ENCODE peak calls at places on chromosomes 2 and 18, in seven cellular contexts. M, S, F, Z, B, N and I are unnamed samples.

GRCh38 chr2:39050109-39050508 is 70.7 kb downstream of the SOS1 start:
- DNase-seq in M (no peak), S (no peak), F (no peak), Z (no peak), B (no peak), N (no peak), I (peak)

GRCh38 chr2:112906276-112906675 is 4.7 kb upstream of the IL37 start:
- DNase-seq in M (no peak), S (no peak), F (no peak), Z (no peak), B (no peak), N (no peak), I (no peak)

GRCh38 chr2:239780236-239780997 is 244.7 kb downstream of the NDUFA10 start:
- DNase-seq in M (no peak), S (no peak), F (no peak), Z (no peak), B (no peak), N (no peak), I (no peak)

GRCh38 chr2:71796174-71796592 is 342.8 kb downstream of the DYSF start:
- DNase-seq in M (peak), S (no peak), F (no peak), Z (peak), B (no peak), N (peak), I (peak)

GRCh38 chr2:226423498-226423960 is 376.1 kb downstream of the IRS1 start:
- DNase-seq in M (peak), S (no peak), F (no peak), Z (no peak), B (no peak), N (peak), I (peak)

GRCh38 chr2:102478686-102479470 is 5.9 kb downstream of the SLC9A4 start:
- DNase-seq in M (no peak), S (no peak), F (peak), Z (peak), B (no peak), N (no peak), I (no peak)

GRCh38 chr2:198144621-198145020 is 340.2 kb downstream of the PLCL1 start:
- DNase-seq in M (no peak), S (no peak), F (no peak), Z (peak), B (no peak), N (no peak), I (no peak)

GRCh38 chr18:10378688-10379465 is 75.6 kb upstream of the APCDD1 start:
- DNase-seq in M (peak), S (no peak), F (no peak), Z (no peak), B (no peak), N (no peak), I (peak)

GRCh38 chr2:191617589-191617988 is 60.3 kb upstream of the NABP1 start:
- DNase-seq in M (no peak), S (no peak), F (no peak), Z (no peak), B (no peak), N (no peak), I (no peak)

GRCh38 chr2:41806286-41806685 is 241.5 kb upstream of the PKDCC start:
- DNase-seq in M (no peak), S (no peak), F (no peak), Z (no peak), B (no peak), N (no peak), I (no peak)
- H2BK120ac ChIP-seq in M (no peak), S (no peak), F (no peak), Z (no peak), B (no peak), N (no peak), I (no peak)

GRCh38 chr2:197077336-197077735 is 150.8 kb upstream of the PGAP1 start:
- DNase-seq in M (no peak), S (no peak), F (no peak), Z (no peak), B (no peak), N (no peak), I (no peak)

GRCh38 chr2:197079832-197080555 is 153.5 kb upstream of the PGAP1 start:
- DNase-seq in M (no peak), S (no peak), F (no peak), Z (no peak), B (no peak), N (no peak), I (peak)

GRCh38 chr2:197076652-197077051 is 150.1 kb upstream of the PGAP1 start:
- DNase-seq in M (no peak), S (no peak), F (no peak), Z (no peak), B (no peak), N (no peak), I (no peak)

GRCh38 chr2:197079414-197079813 is 152.9 kb upstream of the PGAP1 start:
- DNase-seq in M (no peak), S (no peak), F (no peak), Z (no peak), B (no peak), N (no peak), I (peak)

DNA sequence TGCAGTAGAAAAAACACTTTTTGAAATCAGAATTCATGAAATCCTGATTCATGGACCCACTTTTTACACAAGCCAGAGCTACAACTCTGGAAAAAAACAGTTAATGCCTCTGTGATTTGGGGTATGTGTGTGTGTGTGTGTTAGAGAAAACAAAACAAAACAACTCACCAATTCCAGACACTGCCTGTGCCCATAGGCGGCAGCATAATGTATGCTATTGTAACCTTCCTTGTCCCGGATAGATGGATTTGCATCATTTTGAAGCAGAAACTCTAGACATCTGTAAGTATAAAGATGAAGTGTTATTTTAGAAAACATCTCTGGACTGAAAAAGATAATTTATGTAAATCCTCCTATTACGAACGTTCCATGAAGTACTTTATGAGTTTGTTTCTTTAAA is 152.0 kb upstream of the PGAP1 start:
- DNase-seq in M (no peak), S (no peak), F (no peak), Z (no peak), B (no peak), N (no peak), I (no peak)
- H2BK120ac ChIP-seq in M (no peak), S (no peak), F (no peak), Z (no peak), B (no peak), N (no peak), I (peak)

DNA sequence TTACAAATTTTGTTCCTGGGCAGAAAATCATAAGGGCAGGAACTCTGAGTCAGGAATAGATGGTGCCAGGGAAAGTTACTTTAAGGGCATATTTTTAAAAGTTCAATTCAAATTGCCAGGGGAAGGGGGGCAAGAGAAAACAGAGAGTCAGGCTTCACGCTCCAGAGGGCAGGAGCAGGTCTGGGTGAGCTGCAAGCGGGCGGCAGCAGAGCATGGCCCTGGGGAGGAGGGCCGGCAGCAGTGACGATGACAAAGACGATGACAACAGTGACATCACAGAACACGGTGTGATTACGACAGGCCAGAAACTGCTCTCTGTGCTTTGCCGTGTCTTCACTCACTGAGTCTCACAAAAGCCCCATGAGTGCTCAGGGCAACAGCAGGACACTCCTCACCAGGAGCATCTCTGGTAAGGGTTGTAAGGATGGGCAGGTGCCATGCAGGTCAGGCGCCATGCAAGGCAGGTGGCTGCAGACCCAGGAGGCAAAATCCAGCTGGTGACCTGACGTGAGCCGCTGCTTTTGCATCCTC is 23.3 kb downstream of the CHST10 start:
- DNase-seq in M (no peak), S (no peak), F (no peak), Z (no peak), B (no peak), N (no peak), I (peak)
- H2BK120ac ChIP-seq in M (no peak), S (no peak), F (no peak), Z (no peak), B (no peak), N (no peak), I (no peak)

GRCh38 chr18:73691624-73692023 is 456.0 kb downstream of the FBXO15 start:
- DNase-seq in M (no peak), S (no peak), F (no peak), Z (no peak), B (no peak), N (no peak), I (no peak)

GRCh38 chr18:73688851-73689659 is 458.6 kb downstream of the FBXO15 start:
- DNase-seq in M (peak), S (peak), F (no peak), Z (peak), B (no peak), N (peak), I (peak)

GRCh38 chr18:73691118-73691517 is 456.5 kb downstream of the FBXO15 start:
- DNase-seq in M (peak), S (no peak), F (no peak), Z (peak), B (no peak), N (peak), I (peak)

GRCh38 chr18:73688161-73688560 is 459.5 kb downstream of the FBXO15 start:
- DNase-seq in M (peak), S (no peak), F (no peak), Z (no peak), B (no peak), N (no peak), I (no peak)

DNA sequence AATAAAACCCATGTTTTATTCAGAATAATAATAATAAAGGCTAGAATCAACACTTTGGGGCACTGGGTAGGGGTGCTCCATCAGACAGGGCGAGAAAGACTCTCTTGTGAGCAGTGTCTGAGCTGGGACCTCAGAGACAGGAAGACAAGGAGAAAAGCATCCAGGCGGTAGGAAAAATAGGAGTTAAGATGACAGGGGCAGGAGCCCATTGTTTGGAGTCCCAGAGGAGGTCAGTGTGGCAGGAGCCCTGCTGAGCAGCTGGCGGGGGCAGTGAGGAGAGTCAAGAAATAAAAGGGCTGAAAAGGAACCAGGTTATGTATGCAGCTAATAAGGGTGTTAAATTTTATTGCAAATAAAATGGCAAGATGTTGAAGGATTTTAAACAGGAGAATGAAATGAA is 457.4 kb downstream of the FBXO15 start:
- DNase-seq in M (no peak), S (peak), F (no peak), Z (peak), B (no peak), N (no peak), I (no peak)
- H2BK120ac ChIP-seq in M (no peak), S (no peak), F (no peak), Z (no peak), B (no peak), N (peak), I (peak)

DNA sequence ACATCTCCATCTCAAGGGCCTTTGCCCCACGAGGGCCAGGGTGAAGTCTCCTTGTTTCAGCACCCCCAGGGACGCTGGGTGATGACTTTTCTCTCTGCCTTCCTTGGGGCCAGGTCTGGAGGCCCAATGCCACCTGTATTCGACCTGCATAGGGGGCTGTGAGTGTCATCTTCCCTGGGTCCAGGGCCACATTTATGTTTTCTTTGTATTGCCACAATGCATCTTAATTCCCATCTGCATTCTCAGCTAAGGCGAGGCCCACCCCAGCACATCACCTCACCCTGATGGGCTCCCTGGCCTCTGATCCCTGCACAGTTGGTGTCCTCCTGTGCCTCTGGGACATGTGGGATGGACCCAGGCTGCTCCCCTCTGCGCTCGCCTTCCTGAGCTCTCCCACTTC is 122.1 kb upstream of the COPS8 start:
- DNase-seq in M (no peak), S (no peak), F (no peak), Z (no peak), B (no peak), N (no peak), I (no peak)
- H2BK120ac ChIP-seq in M (no peak), S (no peak), F (no peak), Z (no peak), B (no peak), N (no peak), I (no peak)

DNA sequence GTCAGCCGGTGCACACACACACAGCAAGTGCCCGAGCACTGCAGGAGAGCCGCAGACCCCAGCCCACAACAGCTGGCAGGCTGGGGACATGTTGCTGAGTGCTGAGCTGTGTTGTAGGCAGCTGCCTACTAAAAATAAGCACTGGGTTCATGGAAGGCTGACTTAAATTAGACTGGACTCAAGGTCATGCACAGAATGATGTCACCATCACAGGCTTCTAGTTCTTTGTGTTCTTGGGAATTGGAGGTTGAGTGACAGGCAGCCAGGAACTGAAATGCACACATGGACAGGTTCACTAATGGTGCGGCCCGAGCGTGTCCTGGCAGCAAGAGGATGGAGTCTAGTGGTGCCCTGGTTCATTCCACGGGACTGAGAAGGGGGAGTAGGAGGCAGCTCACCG is 71.3 kb downstream of the VWA3B start:
- DNase-seq in M (no peak), S (no peak), F (peak), Z (no peak), B (no peak), N (no peak), I (no peak)
- H2BK120ac ChIP-seq in M (no peak), S (no peak), F (no peak), Z (no peak), B (no peak), N (no peak), I (no peak)

DNA sequence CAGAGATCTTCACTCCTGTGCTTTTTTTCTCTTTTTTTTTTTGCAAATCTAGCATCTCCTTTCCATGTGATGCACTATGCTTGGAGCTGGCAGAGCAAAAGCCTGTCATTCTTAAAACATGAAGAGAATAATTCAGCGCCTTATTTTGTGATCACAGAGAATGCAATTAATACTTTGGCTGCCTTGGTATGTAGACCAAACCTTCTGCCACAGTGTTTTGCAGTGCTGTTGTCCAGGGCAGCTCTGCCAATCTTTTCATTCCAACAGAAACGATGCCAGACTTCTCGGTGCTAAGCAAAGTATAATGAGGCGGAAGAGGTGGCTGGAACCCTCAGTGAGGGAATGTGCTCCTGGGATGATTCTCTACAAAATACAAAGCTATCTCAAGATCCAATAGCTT is 25.6 kb downstream of the BCL2 start:
- DNase-seq in M (no peak), S (no peak), F (no peak), Z (no peak), B (no peak), N (no peak), I (no peak)
- H2BK120ac ChIP-seq in M (no peak), S (no peak), F (no peak), Z (no peak), B (no peak), N (no peak), I (no peak)

DNA sequence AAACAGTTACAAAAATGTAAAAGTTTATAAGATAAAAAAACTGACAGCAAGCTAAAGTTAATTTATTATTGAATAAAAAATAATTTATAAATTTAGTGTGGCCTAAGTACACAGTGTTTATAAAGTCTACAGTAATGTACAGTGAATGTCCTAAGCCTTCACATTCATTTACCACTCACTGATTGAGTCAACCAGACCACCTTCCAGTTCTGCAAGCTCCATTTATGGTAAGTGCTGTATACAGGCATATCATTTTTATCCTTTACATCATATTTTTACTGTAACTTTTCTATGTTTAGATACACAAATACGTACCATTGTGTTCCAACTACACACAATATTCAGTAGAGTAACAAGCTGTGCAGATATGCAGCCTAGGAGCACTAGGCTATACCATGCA is 184.2 kb upstream of the LRATD1 start:
- DNase-seq in M (no peak), S (no peak), F (no peak), Z (no peak), B (no peak), N (no peak), I (no peak)
- H2BK120ac ChIP-seq in M (no peak), S (no peak), F (no peak), Z (no peak), B (no peak), N (no peak), I (no peak)

GRCh38 chr2:169046440-169047151 is 15.5 kb upstream of the ABCB11 start:
- DNase-seq in M (no peak), S (no peak), F (no peak), Z (no peak), B (no peak), N (peak), I (no peak)
- H2BK120ac ChIP-seq in M (no peak), S (no peak), F (no peak), Z (no peak), B (no peak), N (no peak), I (no peak)

DNA sequence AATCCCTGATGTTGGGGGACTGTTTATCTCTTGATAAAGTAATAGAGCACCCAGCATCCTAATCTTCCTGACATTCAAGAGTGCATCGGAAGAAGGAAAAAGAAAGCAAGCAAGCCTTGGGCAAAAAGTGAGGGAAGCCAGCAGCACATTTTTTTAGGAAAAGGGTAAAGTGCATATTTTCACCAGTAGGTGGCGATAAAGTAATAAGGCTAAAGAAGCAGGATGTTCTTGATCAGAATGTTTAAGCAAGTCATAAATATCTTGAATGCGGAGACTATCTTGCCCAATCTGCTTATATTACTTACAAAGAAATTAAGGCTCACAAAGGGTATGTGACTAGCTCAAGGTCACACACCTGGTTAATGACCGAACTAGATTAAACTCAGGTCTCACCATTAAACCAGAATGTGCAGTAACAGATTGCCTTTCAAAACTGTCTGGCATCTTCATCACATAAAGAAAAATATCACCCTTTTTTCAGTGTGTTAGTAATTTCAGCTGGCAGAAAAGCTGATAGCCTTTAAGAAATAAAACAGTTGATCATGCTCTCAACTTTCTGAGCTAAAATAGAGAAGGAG is 83.8 kb downstream of the VIT start:
- DNase-seq in M (peak), S (peak), F (no peak), Z (peak), B (no peak), N (peak), I (peak)
- H2BK120ac ChIP-seq in M (no peak), S (no peak), F (no peak), Z (no peak), B (no peak), N (no peak), I (no peak)